ENCODE peak calls at places on chromosomes 7 and 10, in ten cellular contexts. K is stimulated activated naive B cell treated with anti-CD40 and anti-IgM and Interleukin-4, amounts not matched to agents 10 μg/mL and 1 μg/mL and 100 μg/mL, for 72 hours; S is activated naive CD4-positive, alpha-beta T cell treated with anti-CD3 and anti-CD28 coated beads, Interleukin-2, amount 10 ng/mL, durations not matched to agents 7 days and 5 days; Y is ovary; W is endothelial cell of umbilical vein; R is CD8-positive, alpha-beta T cell; H is CD4-positive, alpha-beta T cell; L is kidney tubule cell; A is T-helper 9 cell; V is activated CD4-positive, alpha-beta T cell treated with anti-CD3 and anti-CD28 coated beads for 24 hours. I is an unnamed sample.

GRCh38 chr7:4241791-4242190 is 440.3 kb upstream of the FOXK1 start:
- DNase-seq in K (no peak), S (no peak), Y (no peak), W (no peak), R (no peak), H (no peak), L (no peak), A (no peak), V (no peak), I (no peak)

GRCh38 chr7:55063633-55064032 is 44.8 kb downstream of the EGFR start:
- DNase-seq in K (no peak), S (no peak), Y (no peak), W (no peak), R (no peak), H (no peak), L (peak), A (no peak), V (no peak), I (no peak)

GRCh38 chr10:29691564-29692064 is 56.8 kb upstream of the SVIL start:
- DNase-seq in K (no peak), S (no peak), Y (no peak), W (peak), R (no peak), H (no peak), L (peak), A (no peak), V (no peak), I (no peak)

GRCh38 chr10:44114441-44114840 is 270.5 kb downstream of the CXCL12 start:
- DNase-seq in K (no peak), S (no peak), Y (no peak), W (no peak), R (no peak), H (no peak), L (no peak), A (no peak), V (no peak), I (no peak)

GRCh38 chr7:127337581-127337980 is 54.9 kb downstream of the ZNF800 start:
- DNase-seq in K (no peak), S (no peak), Y (no peak), W (no peak), R (no peak), H (no peak), L (no peak), A (no peak), V (no peak), I (no peak)

GRCh38 chr10:129416136-129416530 is 50.9 kb upstream of the MGMT start:
- DNase-seq in K (no peak), S (no peak), Y (no peak), W (no peak), R (no peak), H (no peak), L (no peak), A (no peak), V (no peak), I (no peak)

GRCh38 chr7:155465761-155466141 is 7.8 kb downstream of the EN2 start:
- DNase-seq in K (no peak), S (no peak), Y (no peak), W (no peak), R (no peak), H (no peak), L (no peak), A (no peak), V (no peak), I (no peak)

GRCh38 chr7:28362812-28363211 is 49.5 kb upstream of the CREB5 start:
- DNase-seq in K (no peak), S (no peak), Y (no peak), W (no peak), R (no peak), H (no peak), L (no peak), A (no peak), V (no peak), I (no peak)

GRCh38 chr7:19621740-19622139 is 87.1 kb downstream of the POLR1F start:
- DNase-seq in K (no peak), S (no peak), Y (no peak), W (no peak), R (no peak), H (no peak), L (peak), A (no peak), V (no peak), I (no peak)

GRCh38 chr7:101814996-101815825 is 2.2 kb upstream of the CUX1 start:
- DNase-seq in K (peak), S (peak), Y (peak), W (peak), R (peak), H (peak), L (no peak), A (peak), V (peak), I (peak)

GRCh38 chr7:105257338-105257737 is 131.4 kb downstream of the SRPK2 start:
- DNase-seq in K (no peak), S (no peak), Y (no peak), W (no peak), R (no peak), H (no peak), L (no peak), A (no peak), V (no peak), I (no peak)

GRCh38 chr7:130649004-130649790 is 19.4 kb downstream of the COPG2 start:
- DNase-seq in K (peak), S (no peak), Y (no peak), W (no peak), R (no peak), H (no peak), L (peak), A (no peak), V (no peak), I (no peak)

GRCh38 chr10:92834981-92835380 is 13.3 kb upstream of the EXOC6 start:
- DNase-seq in K (no peak), S (no peak), Y (no peak), W (peak), R (no peak), H (no peak), L (no peak), A (no peak), V (no peak), I (no peak)

GRCh38 chr7:27923308-27923980 is 183.5 kb downstream of the TAX1BP1 start:
- DNase-seq in K (no peak), S (no peak), Y (no peak), W (no peak), R (no peak), H (no peak), L (no peak), A (no peak), V (no peak), I (no peak)

GRCh38 chr10:17138450-17139062 is 8.9 kb upstream of the CUBN start:
- DNase-seq in K (no peak), S (no peak), Y (no peak), W (no peak), R (no peak), H (no peak), L (peak), A (no peak), V (no peak), I (no peak)

GRCh38 chr7:78383096-78383495 is 584.5 kb downstream of the PHTF2 start:
- DNase-seq in K (no peak), S (no peak), Y (no peak), W (no peak), R (no peak), H (no peak), L (no peak), A (no peak), V (no peak), I (no peak)

GRCh38 chr7:41185851-41186250 is 517.0 kb downstream of the INHBA start:
- DNase-seq in K (no peak), S (no peak), Y (no peak), W (no peak), R (no peak), H (no peak), L (no peak), A (no peak), V (no peak), I (no peak)

GRCh38 chr10:3465406-3465891 is 292.9 kb upstream of the PITRM1 start:
- DNase-seq in K (no peak), S (no peak), Y (no peak), W (peak), R (no peak), H (no peak), L (peak), A (no peak), V (no peak), I (no peak)

GRCh38 chr10:79347894-79348639 is 798 bp downstream of the PPIF start:
- DNase-seq in K (peak), S (peak), Y (peak), W (peak), R (peak), H (peak), L (peak), A (peak), V (peak), I (peak)

GRCh38 chr10:106226123-106226522 is 938.4 kb downstream of the SORCS1 start:
- DNase-seq in K (no peak), S (no peak), Y (no peak), W (no peak), R (no peak), H (no peak), L (no peak), A (no peak), V (no peak), I (no peak)

GRCh38 chr7:158264881-158265742 is 322.5 kb downstream of the PTPRN2 start:
- DNase-seq in K (no peak), S (no peak), Y (no peak), W (no peak), R (no peak), H (no peak), L (no peak), A (no peak), V (no peak), I (no peak)

GRCh38 chr7:23955145-23955544 is 245.1 kb downstream of the STK31 start:
- DNase-seq in K (no peak), S (no peak), Y (no peak), W (no peak), R (no peak), H (no peak), L (peak), A (no peak), V (no peak), I (no peak)

GRCh38 chr7:155803418-155804376 is 8.6 kb downstream of the SHH start:
- DNase-seq in K (no peak), S (peak), Y (no peak), W (no peak), R (no peak), H (no peak), L (peak), A (no peak), V (no peak), I (peak)

GRCh38 chr10:70856454-70856853 is 31.9 kb downstream of the PCBD1 start:
- DNase-seq in K (no peak), S (no peak), Y (no peak), W (no peak), R (no peak), H (no peak), L (no peak), A (no peak), V (no peak), I (no peak)

GRCh38 chr7:30146127-30146612 is 11.4 kb downstream of the MTURN start:
- DNase-seq in K (no peak), S (no peak), Y (no peak), W (no peak), R (no peak), H (no peak), L (peak), A (no peak), V (no peak), I (no peak)

GRCh38 chr10:112235920-112236319 is 47.3 kb upstream of the TECTB start:
- DNase-seq in K (no peak), S (no peak), Y (no peak), W (no peak), R (no peak), H (no peak), L (no peak), A (no peak), V (no peak), I (no peak)

GRCh38 chr7:25752967-25753791 is 398.8 kb upstream of the NFE2L3 start:
- DNase-seq in K (no peak), S (no peak), Y (no peak), W (no peak), R (no peak), H (no peak), L (peak), A (no peak), V (no peak), I (no peak)

GRCh38 chr7:116195451-116195850 is 14.9 kb upstream of the TES start:
- DNase-seq in K (no peak), S (no peak), Y (no peak), W (peak), R (no peak), H (no peak), L (peak), A (no peak), V (no peak), I (no peak)

GRCh38 chr10:133336131-133337078 is at the start of gene CALY:
- DNase-seq in K (no peak), S (peak), Y (no peak), W (no peak), R (peak), H (peak), L (no peak), A (peak), V (peak), I (peak)

GRCh38 chr7:35508623-35509400 is 186.1 kb downstream of the HERPUD2 start:
- DNase-seq in K (no peak), S (no peak), Y (no peak), W (no peak), R (no peak), H (no peak), L (no peak), A (no peak), V (no peak), I (no peak)

GRCh38 chr10:96130326-96130758 is 245 bp downstream of the ZNF518A start:
- DNase-seq in K (no peak), S (peak), Y (peak), W (peak), R (peak), H (peak), L (no peak), A (peak), V (peak), I (no peak)

GRCh38 chr10:51092402-51092801 is 18.1 kb downstream of the PRKG1 start:
- DNase-seq in K (no peak), S (no peak), Y (peak), W (no peak), R (no peak), H (no peak), L (no peak), A (no peak), V (no peak), I (no peak)

GRCh38 chr7:117800841-117801240 is 72.4 kb downstream of the CTTNBP2 start:
- DNase-seq in K (no peak), S (no peak), Y (no peak), W (no peak), R (no peak), H (no peak), L (no peak), A (no peak), V (no peak), I (no peak)

GRCh38 chr10:114262478-114262877 is 23.4 kb downstream of the VWA2 start:
- DNase-seq in K (no peak), S (no peak), Y (no peak), W (no peak), R (no peak), H (no peak), L (no peak), A (no peak), V (no peak), I (no peak)

GRCh38 chr7:17097668-17098297 is 200.7 kb upstream of the AHR start:
- DNase-seq in K (no peak), S (no peak), Y (no peak), W (no peak), R (no peak), H (no peak), L (no peak), A (no peak), V (no peak), I (no peak)

GRCh38 chr7:47725031-47725780 is 143.3 kb upstream of the TNS3 start:
- DNase-seq in K (peak), S (no peak), Y (no peak), W (peak), R (no peak), H (no peak), L (peak), A (no peak), V (no peak), I (peak)